ENCODE peak calls at places on chromosome 20, in seven cellular contexts. One of them, this sample, is unnamed. For H3K4me1, the result is how much of the 10 kb centered on the place peaks cover.

GRCh38 chr20:53829086-53829703 is 235.6 kb upstream of the ZNF217 start:
- DNase-seq in mesendoderm: peak
- DNase-seq in H9: no peak
- DNase-seq in mesenchymal stem cell: peak
- DNase-seq in IMR-90: peak
- DNase-seq in H1: no peak
- DNase-seq in neuronal stem cell: no peak
- DNase-seq in this sample: peak

GRCh38 chr20:39025883-39026282 is 63.7 kb downstream of the DHX35 start:
- DNase-seq in mesenchymal stem cell: no peak
- DNase-seq in H9: no peak
- DNase-seq in IMR-90: no peak
- DNase-seq in H1: no peak
- DNase-seq in mesendoderm: no peak
- DNase-seq in neuronal stem cell: no peak
- DNase-seq in this sample: no peak

GRCh38 chr20:53847843-53848185 is 222.6 kb downstream of the BCAS1 start:
- DNase-seq in H1: no peak
- DNase-seq in mesendoderm: no peak
- DNase-seq in mesenchymal stem cell: no peak
- DNase-seq in H9: no peak
- DNase-seq in IMR-90: no peak
- DNase-seq in neuronal stem cell: no peak
- DNase-seq in this sample: no peak

GRCh38 chr20:25058051-25058796 is at the start of gene ACSS1:
- DNase-seq in H9: peak
- DNase-seq in IMR-90: peak
- DNase-seq in mesenchymal stem cell: peak
- DNase-seq in H1: peak
- DNase-seq in mesendoderm: no peak
- DNase-seq in neuronal stem cell: no peak
- DNase-seq in this sample: peak

GRCh38 chr20:38724603-38725457 is 544 bp downstream of the SLC32A1 start:
- DNase-seq in H9: peak
- DNase-seq in mesenchymal stem cell: no peak
- DNase-seq in neuronal stem cell: no peak
- DNase-seq in H1: peak
- DNase-seq in mesendoderm: peak
- DNase-seq in IMR-90: no peak
- DNase-seq in this sample: no peak

GRCh38 chr20:47762699-47763098 is 22.6 kb downstream of the SULF2 start:
- DNase-seq in neuronal stem cell: no peak
- DNase-seq in mesenchymal stem cell: no peak
- DNase-seq in mesendoderm: no peak
- DNase-seq in H9: no peak
- DNase-seq in H1: no peak
- DNase-seq in IMR-90: no peak
- DNase-seq in this sample: no peak

GRCh38 chr20:14360386-14360785 is 23.0 kb upstream of the FLRT3 start:
- DNase-seq in H9: no peak
- DNase-seq in H1: no peak
- DNase-seq in mesenchymal stem cell: no peak
- DNase-seq in mesendoderm: no peak
- DNase-seq in IMR-90: peak
- DNase-seq in neuronal stem cell: no peak
- DNase-seq in this sample: no peak

GRCh38 chr20:8903655-8904605 is 165.0 kb upstream of the PLCB4 start:
- DNase-seq in H1: no peak
- DNase-seq in H9: no peak
- DNase-seq in mesendoderm: no peak
- DNase-seq in mesenchymal stem cell: no peak
- DNase-seq in neuronal stem cell: no peak
- DNase-seq in IMR-90: no peak
- DNase-seq in this sample: no peak

GRCh38 chr20:44395183-44395962 is 39.9 kb downstream of the HNF4A start:
- DNase-seq in mesendoderm: no peak
- DNase-seq in H1: no peak
- DNase-seq in neuronal stem cell: no peak
- DNase-seq in H9: no peak
- DNase-seq in mesenchymal stem cell: no peak
- DNase-seq in IMR-90: no peak
- DNase-seq in this sample: no peak

GRCh38 chr20:44393608-44394519 is 38.4 kb downstream of the HNF4A start:
- DNase-seq in neuronal stem cell: no peak
- DNase-seq in mesenchymal stem cell: no peak
- DNase-seq in H9: no peak
- DNase-seq in IMR-90: no peak
- DNase-seq in H1: no peak
- DNase-seq in mesendoderm: no peak
- DNase-seq in this sample: no peak

GRCh38 chr20:44394520-44395182 is 39.2 kb downstream of the HNF4A start:
- DNase-seq in H9: no peak
- DNase-seq in H1: no peak
- DNase-seq in IMR-90: no peak
- DNase-seq in mesenchymal stem cell: no peak
- DNase-seq in mesendoderm: no peak
- DNase-seq in neuronal stem cell: no peak
- DNase-seq in this sample: no peak

GRCh38 chr20:44392088-44392775 is 36.7 kb downstream of the HNF4A start:
- DNase-seq in mesenchymal stem cell: no peak
- DNase-seq in mesendoderm: no peak
- DNase-seq in neuronal stem cell: no peak
- DNase-seq in H9: no peak
- DNase-seq in H1: no peak
- DNase-seq in IMR-90: no peak
- DNase-seq in this sample: no peak

DNA sequence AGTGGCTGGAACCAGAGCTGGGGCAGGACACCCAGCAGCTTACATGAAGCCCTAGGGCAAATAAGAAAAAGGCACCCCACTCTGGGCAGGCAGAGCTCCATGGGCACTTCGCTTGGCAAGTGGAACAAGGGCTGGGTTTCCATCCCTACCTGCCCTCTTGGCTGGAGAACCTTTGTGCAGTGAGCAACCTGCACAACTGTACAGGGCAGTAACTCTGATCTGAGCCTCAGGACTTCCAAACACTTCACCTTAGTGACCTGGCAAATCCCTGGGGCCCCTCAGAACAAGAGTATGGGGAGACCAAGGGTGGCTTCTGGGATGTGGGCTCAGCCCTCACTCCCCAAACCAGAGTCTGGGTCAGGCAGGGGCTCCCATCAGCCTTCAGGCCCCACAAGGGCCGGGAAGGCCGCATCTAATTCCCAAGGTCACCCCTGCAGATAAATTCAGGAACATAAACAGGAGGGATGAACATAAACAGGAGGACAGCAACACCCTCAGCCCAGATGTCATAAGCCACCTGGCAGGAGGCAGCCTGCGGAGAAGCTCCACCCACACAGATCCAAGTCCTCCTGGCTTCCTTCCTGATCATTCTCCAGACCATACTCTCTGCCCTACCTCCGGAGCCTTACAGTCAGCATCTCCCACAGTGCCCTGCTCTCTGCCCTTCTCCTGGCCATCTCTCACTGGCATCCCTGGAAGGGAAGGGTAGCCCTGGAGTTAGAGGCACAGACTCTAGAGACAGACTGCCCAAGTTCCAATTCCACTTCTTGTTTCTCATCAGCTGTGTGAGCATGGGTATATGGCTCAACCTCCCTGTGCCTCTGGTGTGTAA is 37.5 kb downstream of the HNF4A start:
- DNase-seq in H9: no peak
- DNase-seq in mesenchymal stem cell: no peak
- DNase-seq in H1: no peak
- DNase-seq in mesendoderm: no peak
- DNase-seq in neuronal stem cell: no peak
- DNase-seq in IMR-90: no peak
- DNase-seq in this sample: no peak
- H2BK120ac ChIP-seq in H9: no peak
- H2BK120ac ChIP-seq in mesenchymal stem cell: no peak
- H2BK120ac ChIP-seq in H1: no peak
- H2BK120ac ChIP-seq in mesendoderm: no peak
- H2BK120ac ChIP-seq in neuronal stem cell: no peak
- H2BK120ac ChIP-seq in IMR-90: no peak
- H2BK120ac ChIP-seq in this sample: no peak

DNA sequence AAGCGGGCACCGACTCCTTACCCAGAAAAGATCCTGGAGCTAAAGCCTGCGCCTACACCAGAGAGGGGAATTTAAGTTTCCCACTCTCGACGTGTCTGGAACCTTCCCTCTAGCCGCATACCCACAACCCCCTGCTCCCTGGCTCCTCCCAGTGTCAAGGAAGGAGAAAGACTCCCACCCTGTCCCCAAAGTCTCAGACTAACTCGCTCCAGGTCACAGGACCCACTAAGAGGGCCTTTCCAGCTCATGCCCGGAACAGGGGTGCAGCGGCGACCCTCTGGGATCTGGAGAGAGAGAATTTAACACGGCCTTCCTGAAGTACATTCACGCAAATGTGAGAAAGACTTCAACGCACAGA is 3.9 kb downstream of the LINC00237 start:
- DNase-seq in mesenchymal stem cell: no peak
- DNase-seq in H9: peak
- DNase-seq in neuronal stem cell: no peak
- DNase-seq in mesendoderm: peak
- DNase-seq in H1: peak
- DNase-seq in IMR-90: no peak
- DNase-seq in this sample: no peak
- H3K4me1 ChIP-seq in mesenchymal stem cell: under half
- H3K4me1 ChIP-seq in H9: under half
- H3K4me1 ChIP-seq in neuronal stem cell: under half
- H3K4me1 ChIP-seq in mesendoderm: under half
- H3K4me1 ChIP-seq in H1: under half
- H3K4me1 ChIP-seq in IMR-90: under half
- H3K4me1 ChIP-seq in this sample: under half

GRCh38 chr20:61727761-61728160 is 337.9 kb downstream of the TAF4 start:
- DNase-seq in mesendoderm: no peak
- DNase-seq in H9: no peak
- DNase-seq in mesenchymal stem cell: no peak
- DNase-seq in IMR-90: no peak
- DNase-seq in H1: no peak
- DNase-seq in neuronal stem cell: no peak
- DNase-seq in this sample: no peak
- H4K8ac ChIP-seq in mesendoderm: no peak
- H4K8ac ChIP-seq in H9: no peak
- H4K8ac ChIP-seq in mesenchymal stem cell: no peak
- H4K8ac ChIP-seq in IMR-90: no peak
- H4K8ac ChIP-seq in H1: no peak
- H4K8ac ChIP-seq in neuronal stem cell: no peak
- H4K8ac ChIP-seq in this sample: no peak

DNA sequence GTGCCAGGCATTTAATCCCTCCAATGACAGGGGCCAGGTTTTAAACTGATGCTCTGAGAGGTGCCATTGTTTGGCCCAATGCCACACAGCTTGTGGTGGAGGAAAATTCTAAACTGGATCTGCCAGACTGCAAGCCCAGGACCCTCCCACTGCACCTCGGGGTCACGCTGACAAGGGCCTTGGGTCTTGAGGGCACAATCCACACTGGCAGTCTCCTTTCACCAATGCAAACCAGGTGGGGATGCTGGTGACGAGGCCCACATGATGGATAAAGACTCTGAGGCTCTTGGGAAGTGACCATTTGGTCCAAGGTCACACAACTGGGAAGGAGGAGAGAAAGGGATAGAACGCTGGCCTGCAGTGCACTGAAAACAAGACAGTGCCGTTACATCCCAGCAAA is 14.7 kb downstream of the ANKRD60 start:
- DNase-seq in mesenchymal stem cell: no peak
- DNase-seq in neuronal stem cell: no peak
- DNase-seq in H9: no peak
- DNase-seq in IMR-90: no peak
- DNase-seq in mesendoderm: no peak
- DNase-seq in H1: no peak
- DNase-seq in this sample: no peak
- H2BK120ac ChIP-seq in mesenchymal stem cell: no peak
- H2BK120ac ChIP-seq in neuronal stem cell: no peak
- H2BK120ac ChIP-seq in H9: no peak
- H2BK120ac ChIP-seq in IMR-90: no peak
- H2BK120ac ChIP-seq in mesendoderm: no peak
- H2BK120ac ChIP-seq in H1: no peak
- H2BK120ac ChIP-seq in this sample: no peak

DNA sequence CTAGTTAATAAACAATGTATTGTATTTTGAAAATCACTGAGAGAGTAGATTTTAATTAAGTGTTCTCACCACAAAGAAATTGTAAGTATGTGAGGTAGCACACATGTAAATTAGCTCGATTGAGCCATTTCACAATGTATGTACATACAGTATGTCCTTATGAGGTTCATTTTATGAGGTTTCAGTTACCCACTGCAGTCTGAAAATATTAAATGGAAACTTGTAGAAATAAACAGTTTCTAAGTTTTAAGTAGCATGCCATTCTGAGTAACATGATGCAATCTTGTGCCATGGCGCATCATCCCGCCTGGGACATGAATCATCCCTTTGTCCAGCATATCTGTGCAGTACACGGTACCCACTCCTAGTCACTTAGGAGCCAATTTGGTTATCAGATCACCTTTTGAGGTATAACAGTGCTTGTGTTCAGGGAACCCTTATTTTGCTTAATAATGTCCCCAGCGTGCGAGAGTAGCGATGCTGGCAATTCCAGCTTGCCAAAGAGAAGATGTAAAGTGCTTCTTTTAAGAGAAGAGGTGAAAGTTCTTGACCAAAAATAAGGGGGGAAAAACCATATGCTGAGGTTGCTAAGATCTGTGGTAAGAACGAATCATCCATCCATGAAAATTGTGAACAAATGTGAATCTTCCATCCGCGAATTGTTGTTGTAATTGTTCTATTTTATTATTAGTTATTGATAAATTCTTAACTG is 64.7 kb downstream of the KCNS1 start:
- DNase-seq in H1: no peak
- DNase-seq in mesendoderm: no peak
- DNase-seq in neuronal stem cell: no peak
- DNase-seq in mesenchymal stem cell: peak
- DNase-seq in IMR-90: peak
- DNase-seq in H9: no peak
- DNase-seq in this sample: peak
- H3K4me1 ChIP-seq in H1: under half
- H3K4me1 ChIP-seq in mesendoderm: under half
- H3K4me1 ChIP-seq in neuronal stem cell: under half
- H3K4me1 ChIP-seq in mesenchymal stem cell: under half
- H3K4me1 ChIP-seq in IMR-90: under half
- H3K4me1 ChIP-seq in H9: under half
- H3K4me1 ChIP-seq in this sample: under half

DNA sequence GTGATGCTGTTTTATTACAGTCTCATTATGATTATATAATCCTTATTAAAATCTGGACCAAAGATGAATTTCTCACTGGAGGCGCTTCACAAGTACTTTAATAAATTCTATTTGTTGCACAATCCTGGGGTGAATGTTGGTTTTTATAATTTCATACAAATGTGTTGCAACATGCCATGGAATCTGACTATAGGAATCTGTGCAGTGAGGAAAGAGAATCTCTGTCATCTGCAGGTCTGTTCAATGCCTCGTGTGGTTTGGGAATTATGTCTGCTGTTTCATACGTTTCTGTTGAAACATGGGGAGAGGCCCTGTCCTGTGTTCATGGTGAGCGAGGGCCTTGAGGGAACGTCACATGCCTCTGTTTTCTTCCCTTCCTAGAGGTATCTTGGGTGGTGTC is 277.3 kb downstream of the CDH4 start:
- DNase-seq in neuronal stem cell: no peak
- DNase-seq in mesenchymal stem cell: no peak
- DNase-seq in H9: no peak
- DNase-seq in IMR-90: no peak
- DNase-seq in H1: no peak
- DNase-seq in mesendoderm: no peak
- DNase-seq in this sample: no peak
- H4K8ac ChIP-seq in neuronal stem cell: no peak
- H4K8ac ChIP-seq in mesenchymal stem cell: no peak
- H4K8ac ChIP-seq in H9: no peak
- H4K8ac ChIP-seq in IMR-90: no peak
- H4K8ac ChIP-seq in H1: no peak
- H4K8ac ChIP-seq in mesendoderm: no peak
- H4K8ac ChIP-seq in this sample: no peak

This sample was measured in trophoblast cell.